ENCODE peak calls at places on chromosomes 7 and 10, in nine cellular contexts. S is effector memory CD4-positive, alpha-beta T cell; I is Karpas-422; O is ovary; W is left ventricle myocardium inferior; L is IMR-90; F is Peyer's patch; V is transverse colon; T is prostate gland. Z is an unnamed sample.

GRCh38 chr7:64574481-64575159 is 11.7 kb upstream of the ZNF680 start:
- DNase-seq in W (peak; percentile 79), S (no peak), F (no peak), V (no peak), T (no peak), I (no peak), O (peak; percentile 29), L (peak; percentile 38), Z (peak; percentile 76)

GRCh38 chr10:80324086-80324485 is 32.5 kb downstream of the DYDC1 start:
- DNase-seq in V (no peak), T (no peak), I (no peak), L (peak; percentile 16), S (no peak), W (no peak), O (no peak), F (no peak), Z (peak; percentile 21)

GRCh38 chr7:29924006-29924405 is 65.6 kb downstream of the SCRN1 start:
- DNase-seq in T (no peak), I (no peak), V (no peak), O (no peak), W (no peak), L (no peak), S (no peak), F (no peak), Z (no peak)

GRCh38 chr10:60942604-60943269 is 1.2 kb downstream of the RHOBTB1 start:
- DNase-seq in O (peak; percentile 53), V (peak; percentile 51), F (peak; percentile 71), W (peak; percentile 54), S (no peak), L (peak; percentile 31), I (no peak), T (peak; percentile 8), Z (peak; percentile 52)

GRCh38 chr10:74047304-74047703 is 49.4 kb downstream of the VCL start:
- DNase-seq in S (no peak), W (no peak), L (peak; percentile 94), T (no peak), V (no peak), F (no peak), O (no peak), I (no peak), Z (peak; percentile 80)

GRCh38 chr7:93890041-93890463 is 501 bp downstream of the TFPI2 start:
- DNase-seq in T (peak; percentile 6), F (no peak), O (peak; percentile 64), S (no peak), L (peak; percentile 63), I (no peak), W (no peak), V (no peak), Z (peak; percentile 74)

GRCh38 chr10:114876602-114877300 is 55.2 kb downstream of the FHIP2A start:
- DNase-seq in F (peak; percentile 50), L (peak; percentile 58), V (peak; percentile 62), T (peak; percentile 29), S (no peak), O (peak; percentile 81), W (peak; percentile 48), I (peak; percentile 84), Z (peak; percentile 44)

GRCh38 chr10:127979017-127979416 is 72.1 kb downstream of the PTPRE start:
- DNase-seq in S (no peak), I (no peak), F (no peak), T (no peak), W (no peak), L (no peak), O (no peak), V (no peak), Z (no peak)

GRCh38 chr7:122867471-122867980 is 18.7 kb downstream of the CADPS2 start:
- DNase-seq in S (no peak), O (no peak), W (no peak), T (no peak), I (no peak), F (no peak), V (no peak), L (no peak), Z (no peak)

GRCh38 chr10:65723525-65723924 is 1202.3 kb upstream of the LRRTM3 start:
- DNase-seq in I (no peak), V (no peak), F (no peak), S (no peak), L (no peak), O (no peak), T (no peak), W (no peak), Z (no peak)

GRCh38 chr7:44223362-44224114 is 22.8 kb downstream of the YKT6 start:
- DNase-seq in T (no peak), L (no peak), W (no peak), O (no peak), F (no peak), S (no peak), I (no peak), V (no peak), Z (no peak)

DNA sequence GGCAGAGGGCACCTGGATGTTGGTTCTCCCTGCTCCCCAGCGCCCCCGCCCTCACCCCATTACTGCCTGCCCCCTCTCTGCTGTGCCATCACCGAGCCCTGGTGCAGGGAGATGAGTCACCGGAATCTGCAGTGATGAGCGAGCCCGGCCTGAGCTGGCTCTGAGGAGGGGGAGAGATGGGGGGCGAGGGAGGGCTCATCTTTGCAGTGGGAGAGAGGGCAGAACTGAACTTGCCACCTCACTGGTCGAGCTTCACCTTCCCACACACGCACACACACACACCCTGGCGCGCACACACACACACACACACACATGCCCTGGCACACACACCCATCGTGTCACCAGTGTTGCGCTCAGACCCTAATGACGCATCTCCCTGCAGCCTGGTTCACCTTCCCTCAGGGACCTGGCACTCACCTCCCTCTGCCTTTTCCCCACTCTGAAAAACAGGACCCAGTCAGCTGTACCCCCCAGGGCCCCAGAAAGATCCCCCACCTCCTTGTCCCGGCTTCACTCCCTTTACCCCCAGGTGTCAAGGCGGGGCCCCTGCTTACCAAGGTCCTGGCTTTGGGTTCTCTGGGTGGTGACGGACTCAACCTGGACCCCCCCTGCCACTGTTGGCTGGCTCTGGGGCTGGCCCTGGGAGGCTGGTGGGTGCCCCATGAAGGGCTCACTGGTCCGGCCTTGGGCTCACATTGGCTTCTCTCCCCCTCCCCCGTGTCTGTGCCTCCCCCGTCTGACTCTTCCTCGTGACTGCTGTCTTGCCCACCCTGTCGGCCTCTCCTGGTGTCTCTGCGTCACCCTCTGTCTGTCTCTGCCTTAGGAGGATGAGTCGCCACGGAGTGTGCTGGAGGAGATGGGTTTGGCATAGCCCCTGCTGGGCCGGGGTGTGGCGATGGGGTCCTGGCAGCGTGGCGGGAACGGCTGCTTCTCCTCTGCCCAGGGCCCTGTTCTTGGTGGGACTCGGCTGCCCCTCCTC is 5.4 kb downstream of the VGF start:
- DNase-seq in S (no peak), L (peak; percentile 57), T (no peak), O (no peak), W (no peak), F (no peak), V (no peak), I (no peak), Z (peak; percentile 38)
- H3K4me1 ChIP-seq in S (peaks cover 28% of the 10 kb centered on the region), L (peaks cover 9% of the 10 kb centered on the region), T (peaks cover 16% of the 10 kb centered on the region), O (peaks cover 17% of the 10 kb centered on the region), W (peaks cover 36% of the 10 kb centered on the region), F (peaks cover 8% of the 10 kb centered on the region), V (peaks cover 22% of the 10 kb centered on the region), I (peaks cover 39% of the 10 kb centered on the region), Z (peaks cover 7% of the 10 kb centered on the region)

DNA sequence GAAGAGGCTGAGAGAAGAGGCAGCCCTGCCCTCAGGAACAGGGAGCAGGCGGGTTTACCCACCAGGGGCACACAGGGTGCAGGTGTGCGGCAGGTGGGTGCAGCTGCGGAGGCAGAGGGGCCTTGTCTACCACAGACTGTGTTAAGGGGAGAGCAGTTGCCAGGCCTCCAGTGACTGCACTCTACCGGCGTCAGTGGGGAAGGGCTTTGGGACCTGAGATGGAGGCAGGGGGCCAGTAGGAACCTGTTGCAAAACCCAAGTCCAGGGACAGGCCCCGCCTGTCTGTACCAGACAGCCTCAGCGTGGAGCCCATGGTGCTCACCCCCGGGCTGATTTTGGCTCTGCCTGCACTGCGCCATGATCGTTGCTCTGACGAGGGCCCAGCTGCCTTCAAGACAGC is 507.6 kb upstream of the FOXK1 start:
- DNase-seq in I (no peak), T (no peak), V (no peak), L (no peak), W (no peak), F (no peak), O (no peak), S (no peak), Z (no peak)
- H3K9me3 ChIP-seq in I (no peaks in the 10 kb centered on the region), T (no peaks in the 10 kb centered on the region), V (no peaks in the 10 kb centered on the region), L (peaks cover 16% of the 10 kb centered on the region), W (no peaks in the 10 kb centered on the region), F (no peaks in the 10 kb centered on the region), O (no peaks in the 10 kb centered on the region), S (no peaks in the 10 kb centered on the region), Z (no peaks in the 10 kb centered on the region)

DNA sequence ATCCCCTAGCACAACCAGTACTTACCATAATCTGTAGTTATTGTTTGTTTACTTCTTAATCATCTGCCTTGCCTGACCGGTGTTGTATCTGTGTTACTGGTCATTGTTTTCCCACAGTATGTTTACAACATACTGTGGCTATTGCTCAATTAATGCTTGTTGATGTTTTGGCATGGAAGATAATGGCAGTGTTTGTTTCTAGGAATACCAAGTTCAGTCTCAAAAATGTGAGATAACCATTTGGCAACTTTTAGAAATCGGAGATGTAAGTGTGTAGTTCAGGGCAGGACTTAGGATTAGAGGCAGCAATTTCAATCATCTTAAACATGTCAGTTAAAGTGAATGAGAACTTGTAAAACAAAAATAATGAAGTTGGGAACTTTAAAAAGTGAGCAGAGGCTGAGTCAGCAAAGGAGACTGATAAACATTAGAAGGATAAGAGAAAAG is 8.2 kb downstream of the MINDY3 start:
- DNase-seq in W (no peak), F (no peak), I (no peak), T (no peak), O (no peak), L (no peak), S (no peak), V (no peak), Z (no peak)
- H3K27ac ChIP-seq in W (no peak overlapping the region), F (no peak overlapping the region), I (no peak overlapping the region), T (no peak overlapping the region), O (no peak overlapping the region), L (no peak overlapping the region), S (no peak overlapping the region), V (no peak overlapping the region), Z (no peak overlapping the region)

GRCh38 chr10:95818663-95819062 is 62.7 kb downstream of the ENTPD1 start:
- DNase-seq in W (no peak), L (peak; percentile 82), T (no peak), O (no peak), V (no peak), I (no peak), S (no peak), F (no peak), Z (peak; percentile 90)

GRCh38 chr10:95815701-95816100 is 59.7 kb downstream of the ENTPD1 start:
- DNase-seq in L (no peak), V (no peak), I (no peak), O (no peak), W (no peak), T (no peak), S (no peak), F (no peak), Z (no peak)

GRCh38 chr10:95819620-95820329 is 63.8 kb downstream of the ENTPD1 start:
- DNase-seq in L (no peak), T (no peak), W (no peak), S (no peak), V (no peak), F (no peak), I (no peak), O (no peak), Z (no peak)

GRCh38 chr10:95820363-95820762 is 64.4 kb downstream of the ENTPD1 start:
- DNase-seq in L (no peak), V (no peak), W (no peak), S (no peak), T (no peak), O (no peak), I (no peak), F (no peak), Z (no peak)

DNA sequence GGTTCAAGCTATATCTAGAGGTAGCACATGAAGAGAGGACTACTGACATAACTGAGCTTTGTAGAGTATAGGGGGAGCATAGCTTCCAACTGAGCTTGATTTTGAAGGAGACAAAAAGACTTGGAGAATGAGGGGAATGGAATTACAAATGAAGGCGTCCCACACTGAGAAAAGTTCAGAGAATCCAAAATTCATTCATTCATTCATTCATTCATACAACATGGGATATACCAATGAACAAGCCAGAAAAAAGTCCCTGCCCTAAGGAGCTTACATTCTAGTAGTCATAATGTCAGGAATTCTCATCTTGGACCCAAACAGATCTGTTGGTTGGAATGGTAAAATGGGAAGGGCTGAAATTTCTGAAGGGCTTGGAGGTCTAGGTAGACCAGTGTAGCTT is 62.0 kb downstream of the ENTPD1 start:
- DNase-seq in O (no peak), W (no peak), F (no peak), L (no peak), S (no peak), V (no peak), I (no peak), T (no peak), Z (no peak)
- H3K4me1 ChIP-seq in O (no peaks in the 10 kb centered on the region), W (peaks cover 44% of the 10 kb centered on the region), F (no peaks in the 10 kb centered on the region), L (peaks cover 19% of the 10 kb centered on the region), S (no peaks in the 10 kb centered on the region), V (no peaks in the 10 kb centered on the region), I (no peaks in the 10 kb centered on the region), T (no peaks in the 10 kb centered on the region), Z (peaks cover 11% of the 10 kb centered on the region)

Z was measured in fibroblast of lung.